ENCODE peak calls at places on chromosomes 11 and 22, in four cellular contexts. H, A, V and M are unnamed samples.

GRCh38 chr11:104462346-104462745 is 298.4 kb upstream of the PDGFD start:
- DNase-seq in A (no peak), V (no peak), H (no peak), M (no peak)

GRCh38 chr11:24391165-24391564 is 105.7 kb upstream of the LUZP2 start:
- DNase-seq in A (no peak), H (no peak), V (no peak), M (peak)

GRCh38 chr11:32428665-32429293 is 6.6 kb downstream of the WT1 start:
- DNase-seq in H (no peak), V (no peak), A (no peak), M (no peak)

GRCh38 chr11:14386895-14387480 is 28.0 kb upstream of the RRAS2 start:
- DNase-seq in V (peak), H (peak), A (peak), M (no peak)

GRCh38 chr11:43693731-43694130 is 13.2 kb downstream of the HSD17B12 start:
- DNase-seq in A (no peak), H (no peak), V (no peak), M (no peak)

GRCh38 chr11:111360150-111361043 is 18.7 kb downstream of the POU2AF1 start:
- DNase-seq in A (no peak), V (no peak), H (no peak), M (no peak)

GRCh38 chr11:94315664-94316063 is 11.3 kb downstream of the IZUMO1R start:
- DNase-seq in V (no peak), H (no peak), A (no peak), M (no peak)

GRCh38 chr11:15336016-15336415 is 221.3 kb downstream of the INSC start:
- DNase-seq in H (no peak), A (no peak), V (no peak), M (peak)

GRCh38 chr11:44823920-44824704 is 97.3 kb downstream of the TSPAN18 start:
- DNase-seq in V (no peak), A (no peak), H (peak), M (no peak)

GRCh38 chr11:124096364-124096763 is 18.9 kb upstream of the VWA5A start:
- DNase-seq in A (no peak), H (no peak), V (no peak), M (no peak)

GRCh38 chr11:64026575-64027213 is 9.0 kb upstream of the FLRT1 start:
- DNase-seq in A (no peak), V (no peak), H (no peak), M (no peak)

GRCh38 chr22:22745225-22746060 is 101.0 kb downstream of the GGTLC2 start:
- DNase-seq in H (no peak), A (no peak), V (peak), M (no peak)

GRCh38 chr11:43989162-43989961 is 46.9 kb downstream of the C11orf96 start:
- DNase-seq in V (no peak), H (no peak), A (no peak), M (no peak)

GRCh38 chr11:47179655-47179991 is 2.9 kb upstream of the ARFGAP2 start:
- DNase-seq in V (peak), A (no peak), H (no peak), M (no peak)

GRCh38 chr11:110777765-110778164 is 65.5 kb upstream of the ARHGAP20 start:
- DNase-seq in V (no peak), A (no peak), H (no peak), M (peak)

GRCh38 chr11:67616431-67617242 is 9.9 kb downstream of the NDUFV1 start:
- DNase-seq in H (no peak), V (no peak), A (no peak), M (no peak)

GRCh38 chr11:62217191-62217748 is 8.8 kb downstream of the SCGB2A1 start:
- DNase-seq in A (no peak), V (peak), H (no peak), M (no peak)

GRCh38 chr22:35307372-35307771 is 7.7 kb downstream of the TOM1 start:
- DNase-seq in H (no peak), A (no peak), V (no peak), M (no peak)

GRCh38 chr22:44827666-44828065 is 75.3 kb downstream of the ARHGAP8 start:
- DNase-seq in A (no peak), H (no peak), V (no peak), M (no peak)

GRCh38 chr11:33984682-33985389 is 66.7 kb upstream of the CAPRIN1 start:
- DNase-seq in H (no peak), V (no peak), A (no peak), M (no peak)

GRCh38 chr11:11814614-11815452 is 26.9 kb upstream of the USP47 start:
- DNase-seq in A (no peak), H (no peak), V (no peak), M (no peak)

GRCh38 chr22:19098157-19098556 is 24.1 kb downstream of the DGCR2 start:
- DNase-seq in H (no peak), V (no peak), A (no peak), M (no peak)

GRCh38 chr11:10473371-10473770 is 18.3 kb downstream of the AMPD3 start:
- DNase-seq in H (no peak), A (no peak), V (no peak), M (no peak)

GRCh38 chr22:27515091-27515523 is 286.4 kb downstream of the MN1 start:
- DNase-seq in H (no peak), V (no peak), A (no peak), M (no peak)

GRCh38 chr11:76770642-76771445 is 12.3 kb upstream of the TSKU start:
- DNase-seq in H (no peak), A (no peak), V (no peak), M (peak)

GRCh38 chr11:119092880-119093665 is 8.4 kb downstream of the HMBS start:
- DNase-seq in H (no peak), A (no peak), V (no peak), M (no peak)

GRCh38 chr11:65492387-65492636 is 6.5 kb upstream of the MALAT1 start:
- DNase-seq in H (no peak), A (no peak), V (no peak), M (no peak)

GRCh38 chr11:3632070-3632660 is 9.6 kb downstream of the ART5 start:
- DNase-seq in A (no peak), V (no peak), H (no peak), M (no peak)

GRCh38 chr11:66727883-66728759 is 895 bp downstream of the SPTBN2 start:
- DNase-seq in A (no peak), H (no peak), V (peak), M (no peak)

GRCh38 chr11:11884774-11885481 is 43.2 kb downstream of the USP47 start:
- DNase-seq in A (no peak), H (no peak), V (no peak), M (no peak)